ENCODE peak calls at places on chromosome 11, in six cellular contexts. E, Z, R, N, D and J are unnamed samples.
A peak's percentile ranks its signal among the peaks of the same experiment; 100 is the strongest.

GRCh38 chr11:26909429-26910009 is 84.4 kb upstream of the FIBIN start:
- DNase-seq in E (no peak), Z (no peak), R (no peak), N (no peak), D (no peak), J (no peak)

GRCh38 chr11:28666632-28667031 is 558.4 kb downstream of the METTL15 start:
- DNase-seq in E (no peak), Z (peak; percentile 75), R (no peak), N (no peak), D (no peak), J (no peak)

GRCh38 chr11:19077965-19078364 is 17.4 kb upstream of the MRGPRX2 start:
- DNase-seq in E (no peak), Z (no peak), R (no peak), N (no peak), D (no peak), J (no peak)

GRCh38 chr11:107666911-107667568 is 44.8 kb downstream of the SLN start:
- DNase-seq in E (no peak), Z (no peak), R (no peak), N (no peak), D (no peak), J (no peak)

GRCh38 chr11:13010737-13011342 is 1.7 kb downstream of the RASSF10 start:
- DNase-seq in E (peak; percentile 46), Z (no peak), R (peak; percentile 86), N (no peak), D (no peak), J (peak; percentile 70)

GRCh38 chr11:63489879-63490278 is 1.1 kb downstream of the PLAAT5 start:
- DNase-seq in E (no peak), Z (no peak), R (no peak), N (no peak), D (no peak), J (peak; percentile 58)

GRCh38 chr11:38937709-38938108 is 2339.7 kb upstream of the RAG2 start:
- DNase-seq in E (no peak), Z (no peak), R (no peak), N (no peak), D (no peak), J (no peak)

GRCh38 chr11:46210133-46210636 is 67.3 kb upstream of the CREB3L1 start:
- DNase-seq in E (peak; percentile 76), Z (peak; percentile 71), R (no peak), N (no peak), D (no peak), J (no peak)

GRCh38 chr11:14179126-14179820 is 179.7 kb downstream of the RRAS2 start:
- DNase-seq in E (no peak), Z (peak; percentile 85), R (no peak), N (no peak), D (no peak), J (no peak)

GRCh38 chr11:131899954-131900580 is 529.7 kb downstream of the NTM start:
- DNase-seq in E (no peak), Z (no peak), R (no peak), N (no peak), D (no peak), J (no peak)

GRCh38 chr11:73245461-73245860 is 26.7 kb upstream of the P2RY6 start:
- DNase-seq in E (no peak), Z (no peak), R (no peak), N (peak; percentile 11), D (no peak), J (no peak)

GRCh38 chr11:98964146-98964545 is 56.6 kb upstream of the CNTN5 start:
- DNase-seq in E (no peak), Z (no peak), R (no peak), N (no peak), D (no peak), J (no peak)

GRCh38 chr11:73130181-73130580 is 11.9 kb downstream of the FCHSD2 start:
- DNase-seq in E (no peak), Z (no peak), R (no peak), N (no peak), D (no peak), J (no peak)

GRCh38 chr11:119903389-119903788 is 174.4 kb upstream of the NECTIN1 start:
- DNase-seq in E (no peak), Z (no peak), R (no peak), N (peak; percentile 31), D (no peak), J (no peak)

GRCh38 chr11:110531056-110531756 is 101.5 kb downstream of the FDX1 start:
- DNase-seq in E (peak; percentile 8), Z (peak; percentile 35), R (no peak), N (no peak), D (no peak), J (no peak)

GRCh38 chr11:57547854-57548377 is 10.5 kb downstream of the SMTNL1 start:
- DNase-seq in E (no peak), Z (no peak), R (no peak), N (no peak), D (no peak), J (no peak)

GRCh38 chr11:124194696-124195418 is 11.7 kb downstream of the OR10D3 start:
- DNase-seq in E (peak; percentile 76), Z (no peak), R (no peak), N (no peak), D (no peak), J (peak; percentile 51)

GRCh38 chr11:87917111-87917510 is 258.1 kb downstream of the RAB38 start:
- DNase-seq in E (peak; percentile 38), Z (no peak), R (no peak), N (no peak), D (no peak), J (no peak)

GRCh38 chr11:62575156-62575555 is 1.5 kb upstream of the EEF1G start:
- DNase-seq in E (no peak), Z (no peak), R (no peak), N (peak; percentile 85), D (no peak), J (peak; percentile 72)

GRCh38 chr11:130208241-130209127 is 48.9 kb downstream of the ST14 start:
- DNase-seq in E (no peak), Z (no peak), R (peak; percentile 77), N (peak; percentile 77), D (no peak), J (peak; percentile 41)

GRCh38 chr11:108733479-108734116 is 68.7 kb downstream of the DDX10 start:
- DNase-seq in E (peak; percentile 65), Z (peak; percentile 44), R (no peak), N (no peak), D (no peak), J (no peak)

GRCh38 chr11:118247041-118247440 is 5.1 kb downstream of the MPZL3 start:
- DNase-seq in E (peak; percentile 66), Z (no peak), R (no peak), N (no peak), D (no peak), J (no peak)

GRCh38 chr11:58513747-58514367 is 6.0 kb upstream of the OR5B21 start:
- DNase-seq in E (peak; percentile 79), Z (peak; percentile 50), R (no peak), N (no peak), D (no peak), J (peak; percentile 31)

GRCh38 chr11:46673713-46674462 is 26.5 kb downstream of the ARHGAP1 start:
- DNase-seq in E (no peak), Z (no peak), R (no peak), N (peak; percentile 52), D (peak; percentile 66), J (no peak)

GRCh38 chr11:47923667-47924066 is 56.7 kb upstream of the PTPRJ start:
- DNase-seq in E (no peak), Z (no peak), R (no peak), N (no peak), D (no peak), J (no peak)

GRCh38 chr11:45662665-45663485 is 2.5 kb downstream of the CHST1 start:
- DNase-seq in E (no peak), Z (peak; percentile 80), R (no peak), N (peak; percentile 43), D (no peak), J (no peak)

GRCh38 chr11:799641-800316 is 1.7 kb upstream of the SLC25A22 start:
- DNase-seq in E (no peak), Z (no peak), R (no peak), N (no peak), D (no peak), J (no peak)

GRCh38 chr11:800473-800872 is 2.4 kb upstream of the SLC25A22 start:
- DNase-seq in E (no peak), Z (no peak), R (no peak), N (no peak), D (no peak), J (no peak)

GRCh38 chr11:797300-798092 is 585 bp downstream of the SLC25A22 start:
- DNase-seq in E (peak; percentile 80), Z (peak; percentile 87), R (peak; percentile 93), N (peak; percentile 95), D (no peak), J (peak; percentile 95)

GRCh38 chr11:796565-797299 is 1.3 kb downstream of the SLC25A22 start:
- DNase-seq in E (no peak), Z (no peak), R (no peak), N (peak; percentile 85), D (no peak), J (peak; percentile 79)

DNA sequence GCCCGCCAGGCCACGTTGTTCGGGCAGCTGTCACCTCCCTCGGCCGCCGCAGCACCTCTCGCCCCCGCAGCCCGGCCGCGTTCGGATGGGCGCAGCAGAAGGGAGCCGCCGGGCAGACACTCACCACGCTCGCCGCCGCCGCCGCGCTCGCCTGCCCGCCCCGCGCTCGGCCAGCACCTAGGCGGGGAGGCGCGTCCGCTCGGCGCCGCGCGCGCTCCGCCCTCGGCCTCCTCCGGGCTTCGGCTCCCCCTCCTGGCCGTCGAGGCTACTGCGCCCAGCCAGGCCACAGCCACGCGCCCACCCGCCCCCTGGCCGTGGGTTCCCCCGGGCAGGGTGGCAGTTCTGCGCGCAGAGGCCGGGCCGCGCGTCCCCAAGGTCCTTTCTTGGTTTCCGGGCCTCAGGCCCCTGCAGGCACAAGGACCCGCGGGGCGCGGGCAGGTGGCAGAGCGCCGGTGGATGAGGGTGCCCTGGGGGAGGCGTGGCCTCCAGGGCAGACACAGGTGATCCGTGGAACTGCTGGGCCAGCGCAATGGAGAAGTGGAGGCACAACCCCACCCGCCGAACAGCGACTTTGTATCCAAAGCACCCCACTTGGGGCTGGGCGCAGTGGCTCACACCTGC is at the start of gene SLC25A22:
- DNase-seq in E (peak; percentile 87), Z (peak; percentile 71), R (peak; percentile 93), N (peak; percentile 97), D (no peak), J (peak; percentile 99)
- H3K4me3 ChIP-seq in E (peak within 1 kb of the TSS; percentile 80), Z (peak within 1 kb of the TSS; percentile 72), R (peak within 1 kb of the TSS; percentile 43), N (peak within 1 kb of the TSS; percentile 96), D (peak within 1 kb of the TSS; percentile 72), J (peak within 1 kb of the TSS; percentile 84)

DNA sequence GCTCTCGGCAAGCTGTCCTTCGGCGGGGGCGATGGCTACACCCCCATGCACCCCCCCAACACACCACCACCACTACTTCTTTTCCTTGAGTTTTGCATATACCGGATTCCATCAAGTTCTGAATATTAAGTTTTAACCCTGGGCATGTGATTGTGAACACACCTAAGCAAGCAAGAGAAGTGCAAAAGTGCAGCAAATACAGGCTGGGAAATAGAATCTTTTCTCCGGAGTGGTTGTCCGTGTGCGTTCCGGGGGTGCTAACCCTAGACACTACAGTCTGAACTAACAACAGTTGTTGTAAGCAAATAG is 568 bp downstream of the PRSS23 start:
- DNase-seq in E (no peak), Z (no peak), R (no peak), N (no peak), D (no peak), J (no peak)
- H3K4me3 ChIP-seq in E (peak overlapping the region; percentile 75), Z (peak overlapping the region; percentile 80), R (peak overlapping the region; percentile 40), N (peak overlapping the region; percentile 43), D (peak overlapping the region; percentile 66), J (peak overlapping the region; percentile 53)

GRCh38 chr11:71998649-71999310 is at the start of gene IL18BP:
- DNase-seq in E (no peak), Z (no peak), R (peak; percentile 84), N (peak; percentile 90), D (no peak), J (no peak)
- H3K4me3 ChIP-seq in E (no peak within 1 kb of the TSS), Z (peak within 1 kb of the TSS; percentile 28), R (no peak within 1 kb of the TSS), N (peak within 1 kb of the TSS; percentile 35), D (peak within 1 kb of the TSS; percentile 34), J (no peak within 1 kb of the TSS)

GRCh38 chr11:65419460-65419772 is 3.2 kb upstream of the NEAT1 start:
- DNase-seq in E (no peak), Z (no peak), R (peak; percentile 90), N (peak; percentile 85), D (peak; percentile 78), J (no peak)
- H3K4me3 ChIP-seq in E (peak overlapping the region; percentile 36), Z (peak overlapping the region; percentile 52), R (peak overlapping the region; percentile 14), N (peak overlapping the region; percentile 92), D (peak overlapping the region; percentile 91), J (no peak overlapping the region)